ENCODE peak calls at places on chromosomes 7 and 10, in nine cellular contexts. M is RWPE2; Z is colonic mucosa; T is cardiac muscle cell; W is adrenal gland; Q is psoas muscle; J is Panc1; F is CD8-positive, alpha-beta T cell; E is GM23338. C is an unnamed sample.

GRCh38 chr7:36617408-36617807 is 106.9 kb downstream of the AOAH start:
- DNase-seq in W (no peak), M (no peak), F (no peak), J (no peak), Z (no peak), E (no peak), Q (no peak), T (no peak), C (no peak)

GRCh38 chr7:152674860-152675760 is 831 bp downstream of the XRCC2 start:
- DNase-seq in F (no peak), Z (no peak), T (peak; percentile 66), W (no peak), E (peak; percentile 55), Q (no peak), M (no peak), J (no peak), C (no peak)

GRCh38 chr10:102113956-102114857 is 6.0 kb downstream of the LDB1 start:
- DNase-seq in T (no peak), M (no peak), E (peak; percentile 55), F (no peak), W (no peak), Q (peak; percentile 63), J (no peak), Z (peak; percentile 40), C (peak; percentile 26)

GRCh38 chr7:2635810-2636701 is 4.3 kb downstream of the TTYH3 start:
- DNase-seq in T (peak; percentile 70), W (peak; percentile 71), Z (no peak), F (no peak), M (no peak), Q (peak; percentile 72), J (no peak), E (no peak), C (peak; percentile 24)

GRCh38 chr10:9214618-9215017 is 1160.1 kb downstream of the GATA3 start:
- DNase-seq in E (no peak), F (no peak), T (no peak), M (no peak), J (no peak), Z (no peak), Q (no peak), W (no peak), C (no peak)

GRCh38 chr10:101143354-101143648 is 12.2 kb downstream of the TLX1 start:
- DNase-seq in J (no peak), T (no peak), E (no peak), F (no peak), Q (no peak), W (no peak), Z (no peak), M (no peak), C (no peak)

GRCh38 chr7:135946289-135947055 is 30.7 kb downstream of the MTPN start:
- DNase-seq in M (no peak), T (no peak), J (no peak), E (no peak), F (no peak), Z (no peak), W (no peak), Q (no peak), C (no peak)

GRCh38 chr10:43700306-43700705 is 51.6 kb upstream of the ZNF32 start:
- DNase-seq in F (no peak), M (no peak), J (no peak), T (peak; percentile 32), W (no peak), Z (no peak), E (no peak), Q (no peak), C (no peak)

GRCh38 chr10:126227762-126228134 is 160.5 kb downstream of the ADAM12 start:
- DNase-seq in J (no peak), M (no peak), E (no peak), Z (no peak), Q (no peak), W (no peak), F (no peak), T (no peak), C (no peak)

GRCh38 chr10:45377858-45378257 is 3.8 kb downstream of the ALOX5 start:
- DNase-seq in T (no peak), E (no peak), J (no peak), W (no peak), F (no peak), M (no peak), Z (no peak), Q (no peak), C (no peak)

GRCh38 chr10:62813453-62813852 is 2.7 kb downstream of the EGR2 start:
- DNase-seq in Z (no peak), W (no peak), F (no peak), J (no peak), T (no peak), E (no peak), M (no peak), Q (no peak), C (no peak)

GRCh38 chr7:1668932-1669485 is 1.1 kb upstream of the ELFN1 start:
- DNase-seq in M (peak; percentile 47), T (peak; percentile 30), J (no peak), W (no peak), Z (no peak), F (no peak), Q (no peak), E (peak; percentile 46), C (peak; percentile 6)

GRCh38 chr10:34689053-34689452 is 126.0 kb downstream of the PARD3 start:
- DNase-seq in T (peak; percentile 76), F (no peak), Q (peak; percentile 58), Z (no peak), E (no peak), J (no peak), W (no peak), M (no peak), C (no peak)

GRCh38 chr7:2612445-2613112 is 19.2 kb upstream of the TTYH3 start:
- DNase-seq in J (no peak), E (peak; percentile 90), Q (no peak), W (no peak), T (no peak), F (no peak), M (no peak), Z (peak; percentile 68), C (peak; percentile 34)

DNA sequence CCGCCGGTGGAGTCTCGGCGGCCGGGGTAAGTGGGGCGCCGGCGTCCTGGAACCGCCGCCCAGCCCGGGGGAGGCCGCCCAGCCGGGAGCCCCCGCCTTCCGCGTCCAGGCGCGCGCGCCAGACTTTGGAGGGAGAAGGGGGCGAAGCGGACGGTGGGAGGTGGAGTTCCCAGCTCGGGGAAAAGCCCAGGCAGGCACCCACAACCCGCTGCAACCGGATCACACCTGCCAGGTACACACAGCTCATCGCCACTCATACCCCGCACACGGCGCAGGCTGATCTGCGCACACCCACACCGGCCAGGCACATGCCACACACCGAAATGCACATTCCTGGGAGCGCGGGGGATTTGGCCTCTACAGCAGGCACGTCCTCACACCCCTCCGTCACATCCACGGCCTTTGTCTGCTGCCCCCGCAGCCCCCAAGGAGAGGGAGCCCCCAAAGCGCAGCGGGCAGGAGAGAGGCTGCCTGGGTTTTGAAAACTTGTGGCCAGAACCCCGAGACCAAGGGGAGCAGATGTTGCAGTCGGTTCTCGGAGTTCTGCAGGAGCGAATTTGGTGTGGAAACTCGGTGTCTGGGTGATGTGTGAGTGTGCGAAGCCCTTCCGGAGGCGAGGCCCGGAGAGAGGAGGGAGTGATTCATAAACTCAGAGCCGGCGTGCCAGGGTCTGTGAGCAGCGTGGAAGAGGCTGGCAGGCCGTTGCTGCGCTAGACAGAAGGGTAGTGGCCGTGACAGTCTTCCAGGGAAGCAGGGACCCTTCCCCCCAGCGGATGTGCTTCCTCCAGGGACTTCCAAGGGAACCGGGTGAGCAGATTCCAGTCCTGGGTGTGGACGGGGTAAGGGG is 697 bp downstream of the CHST3 start:
- DNase-seq in Q (peak; percentile 89), J (no peak), E (peak; percentile 67), F (no peak), W (peak; percentile 84), T (peak; percentile 81), Z (peak; percentile 53), M (no peak), C (peak; percentile 53)
- H3K27me3 ChIP-seq in Q (no peaks in the 10 kb centered on the region), J (no peaks in the 10 kb centered on the region), E (peaks cover 43% of the 10 kb centered on the region), F (peaks cover 8% of the 10 kb centered on the region), W (no peaks in the 10 kb centered on the region), T (no peaks in the 10 kb centered on the region), Z (peaks cover 26% of the 10 kb centered on the region), M (no peaks in the 10 kb centered on the region), C (no peaks in the 10 kb centered on the region)

GRCh38 chr10:113096111-113097045 is 146.3 kb downstream of the TCF7L2 start:
- DNase-seq in T (no peak), F (no peak), E (no peak), J (no peak), M (no peak), Z (no peak), W (no peak), Q (peak; percentile 59), C (no peak)

GRCh38 chr10:113094114-113094486 is 144.1 kb downstream of the TCF7L2 start:
- DNase-seq in F (no peak), E (no peak), M (no peak), T (peak; percentile 55), Z (no peak), W (no peak), J (no peak), Q (no peak), C (no peak)

GRCh38 chr10:113097046-113097415 is 147.0 kb downstream of the TCF7L2 start:
- DNase-seq in M (no peak), J (no peak), F (no peak), Z (no peak), Q (no peak), E (no peak), T (no peak), W (no peak), C (no peak)

GRCh38 chr10:113093188-113094113 is 143.4 kb downstream of the TCF7L2 start:
- DNase-seq in J (peak; percentile 91), W (no peak), Q (no peak), M (no peak), F (no peak), E (no peak), Z (peak; percentile 58), T (no peak), C (no peak)

GRCh38 chr10:113095419-113095818 is 145.4 kb downstream of the TCF7L2 start:
- DNase-seq in E (no peak), T (peak; percentile 20), J (no peak), F (no peak), Z (no peak), M (no peak), Q (no peak), W (no peak), C (no peak)
- H3K4me1 ChIP-seq in E (peaks cover 27% of the 10 kb centered on the region), T (peaks cover 10% of the 10 kb centered on the region), J (peaks cover 70% of the 10 kb centered on the region), F (peaks cover 4% of the 10 kb centered on the region), Z (peaks cover 17% of the 10 kb centered on the region), M (peaks cover 51% of the 10 kb centered on the region), Q (no peaks in the 10 kb centered on the region), W (peaks cover 3% of the 10 kb centered on the region), C (peaks cover 34% of the 10 kb centered on the region)

DNA sequence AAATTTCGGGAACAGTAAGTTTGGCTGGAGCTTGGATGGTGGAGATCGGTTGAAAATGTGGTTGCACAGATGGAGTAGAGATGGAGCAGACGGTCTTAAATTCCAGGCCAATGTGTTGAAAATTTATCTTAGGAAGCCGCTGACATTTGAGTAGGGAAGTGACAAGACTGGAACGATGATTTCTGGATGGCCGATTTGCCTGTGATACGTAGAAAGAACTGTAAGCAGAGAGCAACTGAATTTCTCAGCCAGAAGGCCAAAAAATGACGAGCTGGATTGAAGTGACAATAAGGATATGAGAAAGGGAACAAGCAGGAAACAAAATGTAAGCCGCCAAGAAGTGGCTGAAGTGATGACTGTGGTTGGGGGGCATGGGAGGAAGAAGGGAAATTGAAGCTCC is 690 bp upstream of the ARMC3 start:
- DNase-seq in J (no peak), F (no peak), M (no peak), Q (no peak), E (no peak), Z (no peak), T (no peak), W (no peak), C (no peak)
- H3K4me3 ChIP-seq in J (peak overlapping the region; percentile 50), F (peak overlapping the region; percentile 61), M (no peak overlapping the region), Q (peak overlapping the region; percentile 52), E (peak overlapping the region; percentile 62), Z (peak overlapping the region; percentile 30), T (peak overlapping the region; percentile 39), W (no peak overlapping the region), C (no peak overlapping the region)

GRCh38 chr7:39407139-39407538 is 159.1 kb upstream of the YAE1 start:
- DNase-seq in E (no peak), Z (no peak), T (peak; percentile 8), M (no peak), J (no peak), F (no peak), W (no peak), Q (no peak), C (no peak)
- H3K27me3 ChIP-seq in E (no peaks in the 10 kb centered on the region), Z (no peaks in the 10 kb centered on the region), T (no peaks in the 10 kb centered on the region), M (no peaks in the 10 kb centered on the region), J (peaks cover 28% of the 10 kb centered on the region), F (no peaks in the 10 kb centered on the region), W (no peaks in the 10 kb centered on the region), Q (peaks cover 13% of the 10 kb centered on the region), C (no peaks in the 10 kb centered on the region)